ENCODE peak calls at places on chromosomes 11 and 22, in four cellular contexts. O, W, N and F are unnamed samples.

GRCh38 chr11:7251836-7252682 is at the start of gene SYT9:
- DNase-seq in W (no peak), N (peak), O (no peak), F (no peak)

GRCh38 chr11:114075891-114076441 is 16.5 kb downstream of the ZBTB16 start:
- DNase-seq in W (no peak), O (peak), N (peak), F (no peak)

GRCh38 chr22:49964493-49965290 is 4.1 kb downstream of the PIM3 start:
- DNase-seq in O (no peak), W (no peak), N (no peak), F (no peak)

GRCh38 chr11:70067591-70068341 is 10.4 kb upstream of the ANO1 start:
- DNase-seq in O (no peak), N (no peak), W (peak), F (no peak)

GRCh38 chr11:33944693-33945424 is 53.0 kb upstream of the LMO2 start:
- DNase-seq in W (no peak), O (no peak), N (no peak), F (no peak)

GRCh38 chr11:114762437-114762836 is 84.1 kb downstream of the NXPE2 start:
- DNase-seq in W (peak), O (no peak), N (peak), F (no peak)

GRCh38 chr11:127791844-127792243 is 791.3 kb upstream of the KIRREL3 start:
- DNase-seq in O (no peak), W (no peak), N (no peak), F (no peak)

GRCh38 chr11:62108017-62108750 is 15.6 kb upstream of the INCENP start:
- DNase-seq in O (no peak), W (peak), N (peak), F (no peak)

GRCh38 chr11:60946601-60947265 is 5.2 kb downstream of the SLC15A3 start:
- DNase-seq in N (no peak), O (no peak), W (no peak), F (no peak)

GRCh38 chr11:60872952-60873524 is 5.7 kb downstream of the ZP1 start:
- DNase-seq in N (no peak), W (no peak), O (no peak), F (no peak)

GRCh38 chr11:57619331-57619730 is 21.8 kb downstream of the SERPING1 start:
- DNase-seq in N (peak), W (no peak), O (no peak), F (no peak)

GRCh38 chr22:35264986-35265385 is 7.7 kb downstream of the HMGXB4 start:
- DNase-seq in W (no peak), O (no peak), N (no peak), F (no peak)

GRCh38 chr22:28479912-28480311 is 199.7 kb downstream of the TTC28 start:
- DNase-seq in W (no peak), O (no peak), N (no peak), F (no peak)

GRCh38 chr22:27372969-27373670 is 428.4 kb downstream of the MN1 start:
- DNase-seq in O (no peak), N (no peak), W (no peak), F (no peak)

GRCh38 chr11:131874070-131874469 is 503.7 kb downstream of the NTM start:
- DNase-seq in N (no peak), O (no peak), W (no peak), F (no peak)

GRCh38 chr22:47059701-47060161 is 297.3 kb downstream of the TBC1D22A start:
- DNase-seq in O (no peak), W (no peak), N (no peak), F (no peak)

GRCh38 chr11:102840018-102840417 is 3.4 kb downstream of the MMP3 start:
- DNase-seq in O (no peak), W (no peak), N (no peak), F (no peak)

GRCh38 chr11:130671801-130672700 is 223.6 kb downstream of the ADAMTS15 start:
- DNase-seq in N (peak), W (no peak), O (no peak), F (no peak)

GRCh38 chr22:45462034-45462655 is 40.5 kb upstream of the FBLN1 start:
- DNase-seq in N (no peak), W (no peak), O (no peak), F (no peak)

GRCh38 chr11:110323786-110324185 is 27.4 kb upstream of the RDX start:
- DNase-seq in O (no peak), N (no peak), W (no peak), F (no peak)

GRCh38 chr22:22830957-22831688 is 56.5 kb upstream of the IGLL5 start:
- DNase-seq in N (no peak), O (no peak), W (no peak), F (no peak)

GRCh38 chr22:43302462-43303109 is 40.6 kb downstream of the SCUBE1 start:
- DNase-seq in O (no peak), W (no peak), N (no peak), F (no peak)

GRCh38 chr11:76772100-76772782 is 10.9 kb upstream of the TSKU start:
- DNase-seq in O (no peak), W (no peak), N (peak), F (no peak)

GRCh38 chr22:37623075-37624016 is 14.7 kb downstream of the GGA1 start:
- DNase-seq in W (peak), O (peak), N (peak), F (peak)

GRCh38 chr11:13260196-13260962 is 17.2 kb upstream of the BMAL1 start:
- DNase-seq in O (no peak), N (no peak), W (peak), F (no peak)

GRCh38 chr22:24177456-24177855 is 3.8 kb upstream of the SUSD2 start:
- DNase-seq in N (no peak), W (no peak), O (no peak), F (no peak)

GRCh38 chr11:71316701-71317100 is 64.3 kb upstream of the SHANK2 start:
- DNase-seq in W (no peak), O (no peak), N (no peak), F (no peak)